ENCODE peak calls at places on chromosomes 13 and 19, in four cellular contexts. D is suprapubic skin, N is heart right ventricle, P is keratinocyte. Y is an unnamed sample.

GRCh38 chr13:83881917-83882625 is at the start of gene SLITRK1:
- DNase-seq in N (peak), P (no peak), D (no peak), Y (no peak)

GRCh38 chr13:110923086-110923485 is 8.2 kb upstream of the ANKRD10 start:
- DNase-seq in N (no peak), D (no peak), P (no peak), Y (no peak)

GRCh38 chr13:36981156-36981743 is 17.9 kb downstream of the ALG5 start:
- DNase-seq in D (no peak), P (no peak), N (no peak), Y (peak)

GRCh38 chr19:34253711-34254551 is 423 bp upstream of the GARRE1 start:
- DNase-seq in D (peak), N (peak), P (no peak), Y (no peak)

GRCh38 chr13:96089749-96090239 is at the start of gene HS6ST3:
- DNase-seq in N (peak), P (no peak), D (no peak), Y (no peak)

GRCh38 chr19:3821156-3821555 is 35.0 kb upstream of the MATK start:
- DNase-seq in N (no peak), P (no peak), D (no peak), Y (no peak)

GRCh38 chr13:41562083-41562482 is 104.7 kb downstream of the RGCC start:
- DNase-seq in D (no peak), N (peak), P (no peak), Y (peak)

GRCh38 chr13:27622102-27622820 is 569 bp downstream of the POLR1D start:
- DNase-seq in P (no peak), D (no peak), N (no peak), Y (no peak)

GRCh38 chr13:51287758-51288157 is 51.7 kb upstream of the SERPINE3 start:
- DNase-seq in P (no peak), D (no peak), N (no peak), Y (no peak)

GRCh38 chr19:52138614-52139290 is 986 bp downstream of the ZNF616 start:
- DNase-seq in P (no peak), D (no peak), N (peak), Y (peak)

GRCh38 chr13:102729560-102730275 is 34.9 kb upstream of the METTL21C start:
- DNase-seq in D (no peak), N (no peak), P (no peak), Y (peak)

GRCh38 chr13:64278493-64278892 is 2862.8 kb upstream of the PCDH20 start:
- DNase-seq in D (no peak), P (no peak), N (no peak), Y (no peak)

GRCh38 chr19:51688665-51689571 is 4.2 kb upstream of the SPACA6 start:
- DNase-seq in N (peak), P (no peak), D (peak), Y (peak)

GRCh38 chr13:45879666-45880065 is 28.1 kb upstream of the SIAH3 start:
- DNase-seq in N (peak), P (no peak), D (no peak), Y (no peak)

GRCh38 chr13:72437458-72437857 is 290.0 kb downstream of the MZT1 start:
- DNase-seq in D (no peak), N (no peak), P (peak), Y (peak)

GRCh38 chr19:35902870-35903475 is 644 bp downstream of the HCST start:
- DNase-seq in N (no peak), D (no peak), P (no peak), Y (no peak)

GRCh38 chr13:106472621-106473020 is 62.8 kb downstream of the EFNB2 start:
- DNase-seq in D (no peak), P (no peak), N (no peak), Y (no peak)

GRCh38 chr19:14072535-14073231 is at the start of gene MISP3:
- DNase-seq in N (no peak), D (no peak), P (no peak), Y (peak)

GRCh38 chr19:35757231-35757748 is 461 bp upstream of the HSPB6 start:
- DNase-seq in D (peak), N (peak), P (no peak), Y (peak)

GRCh38 chr19:46385636-46386035 is 27.7 kb downstream of the CCDC8 start:
- DNase-seq in P (no peak), N (no peak), D (peak), Y (no peak)

GRCh38 chr13:30121666-30122065 is 185.7 kb downstream of the KATNAL1 start:
- DNase-seq in D (no peak), N (no peak), P (no peak), Y (no peak)

GRCh38 chr19:46753420-46754155 is 7.3 kb upstream of the STRN4 start:
- DNase-seq in P (no peak), D (no peak), N (no peak), Y (peak)

GRCh38 chr19:12052571-12053169 is at the start of gene ZNF878:
- DNase-seq in N (peak), D (peak), P (no peak), Y (peak)

GRCh38 chr13:79684426-79684825 is 203.5 kb downstream of the NDFIP2 start:
- DNase-seq in D (no peak), P (no peak), N (no peak), Y (no peak)

GRCh38 chr13:46341112-46341711 is 45.8 kb downstream of the RUBCNL start:
- DNase-seq in P (no peak), N (no peak), D (no peak), Y (no peak)

GRCh38 chr13:103275708-103276107 is 209.5 kb upstream of the SLC10A2 start:
- DNase-seq in D (no peak), P (no peak), N (no peak), Y (no peak)

GRCh38 chr13:113929628-113930615 is 44.0 kb downstream of the C13orf46 start:
- DNase-seq in P (no peak), N (no peak), D (peak), Y (no peak)

GRCh38 chr19:5104871-5105351 is 136.0 kb downstream of the KDM4B start:
- DNase-seq in P (no peak), N (no peak), D (no peak), Y (no peak)

GRCh38 chr13:102141625-102142472 is 260.0 kb downstream of the FGF14 start:
- DNase-seq in D (no peak), N (no peak), P (no peak), Y (peak)

GRCh38 chr19:13401388-13401787 is 104.9 kb downstream of the CACNA1A start:
- DNase-seq in D (no peak), P (peak), N (no peak), Y (peak)

GRCh38 chr19:44735011-44735410 is 13.5 kb upstream of the BCL3 start:
- DNase-seq in P (no peak), N (no peak), D (no peak), Y (no peak)

GRCh38 chr19:17296278-17296677 is 6.9 kb downstream of the ABHD8 start:
- DNase-seq in P (no peak), D (no peak), N (no peak), Y (peak)

GRCh38 chr19:4347521-4347920 is 4.2 kb downstream of the MPND start:
- DNase-seq in N (no peak), P (no peak), D (no peak), Y (peak)

GRCh38 chr13:79637086-79637763 is 156.3 kb downstream of the NDFIP2 start:
- DNase-seq in D (no peak), N (peak), P (no peak), Y (peak)

GRCh38 chr19:17796013-17796837 is 1.3 kb downstream of the B3GNT3 start:
- DNase-seq in D (no peak), N (no peak), P (no peak), Y (no peak)

GRCh38 chr19:44684892-44685847 is 13.8 kb upstream of the CEACAM16 start:
- DNase-seq in N (peak), D (no peak), P (no peak), Y (peak)

Y was measured in fibroblast of villous mesenchyme.